ENCODE peak calls at places on chromosomes 6 and 20, in eight cellular contexts. One of them, this sample, is unnamed. For H3K36me3, the result is how much of the 10 kb centered on the place peaks cover.

GRCh38 chr6:111870054-111870750 is 3.0 kb downstream of the FYN start:
- DNase-seq in PC-3: no peak
- DNase-seq in body of pancreas: no peak
- DNase-seq in H1: no peak
- DNase-seq in Panc1: no peak
- DNase-seq in endothelial cell of umbilical vein: no peak
- DNase-seq in colonic mucosa: no peak
- DNase-seq in HepG2: peak
- DNase-seq in this sample: no peak

GRCh38 chr6:112015725-112016124 is 38.2 kb upstream of the CCN6 start:
- DNase-seq in PC-3: peak
- DNase-seq in body of pancreas: no peak
- DNase-seq in H1: no peak
- DNase-seq in Panc1: no peak
- DNase-seq in endothelial cell of umbilical vein: no peak
- DNase-seq in colonic mucosa: no peak
- DNase-seq in HepG2: no peak
- DNase-seq in this sample: no peak

GRCh38 chr6:16729183-16729696 is 32.0 kb downstream of the ATXN1 start:
- DNase-seq in PC-3: peak
- DNase-seq in body of pancreas: no peak
- DNase-seq in H1: no peak
- DNase-seq in Panc1: peak
- DNase-seq in endothelial cell of umbilical vein: peak
- DNase-seq in colonic mucosa: no peak
- DNase-seq in HepG2: peak
- DNase-seq in this sample: no peak

GRCh38 chr20:53666144-53666543 is 72.5 kb upstream of the ZNF217 start:
- DNase-seq in PC-3: no peak
- DNase-seq in body of pancreas: no peak
- DNase-seq in H1: no peak
- DNase-seq in Panc1: no peak
- DNase-seq in endothelial cell of umbilical vein: no peak
- DNase-seq in colonic mucosa: no peak
- DNase-seq in HepG2: no peak
- DNase-seq in this sample: no peak

GRCh38 chr6:14046476-14047068 is 71.0 kb upstream of the CD83 start:
- DNase-seq in PC-3: peak
- DNase-seq in body of pancreas: peak
- DNase-seq in H1: peak
- DNase-seq in Panc1: peak
- DNase-seq in endothelial cell of umbilical vein: peak
- DNase-seq in colonic mucosa: peak
- DNase-seq in HepG2: peak
- DNase-seq in this sample: peak

GRCh38 chr6:19879663-19880062 is 42.5 kb downstream of the ID4 start:
- DNase-seq in PC-3: peak
- DNase-seq in body of pancreas: no peak
- DNase-seq in H1: no peak
- DNase-seq in Panc1: no peak
- DNase-seq in endothelial cell of umbilical vein: no peak
- DNase-seq in colonic mucosa: no peak
- DNase-seq in HepG2: no peak
- DNase-seq in this sample: no peak

GRCh38 chr20:60055740-60056139 is 97.5 kb downstream of the CDH26 start:
- DNase-seq in PC-3: no peak
- DNase-seq in body of pancreas: peak
- DNase-seq in H1: no peak
- DNase-seq in Panc1: no peak
- DNase-seq in endothelial cell of umbilical vein: no peak
- DNase-seq in colonic mucosa: no peak
- DNase-seq in HepG2: no peak
- DNase-seq in this sample: peak

GRCh38 chr6:57040011-57040410 is 6.5 kb upstream of the KIAA1586 start:
- DNase-seq in PC-3: peak
- DNase-seq in body of pancreas: no peak
- DNase-seq in H1: no peak
- DNase-seq in Panc1: no peak
- DNase-seq in endothelial cell of umbilical vein: no peak
- DNase-seq in colonic mucosa: no peak
- DNase-seq in HepG2: no peak
- DNase-seq in this sample: no peak

GRCh38 chr20:41392295-41392694 is 25.7 kb upstream of the EMILIN3 start:
- DNase-seq in PC-3: no peak
- DNase-seq in body of pancreas: no peak
- DNase-seq in H1: no peak
- DNase-seq in Panc1: no peak
- DNase-seq in endothelial cell of umbilical vein: no peak
- DNase-seq in colonic mucosa: no peak
- DNase-seq in HepG2: no peak
- DNase-seq in this sample: no peak

GRCh38 chr6:43627008-43627825 is 1.8 kb downstream of the GTPBP2 start:
- DNase-seq in PC-3: peak
- DNase-seq in body of pancreas: peak
- DNase-seq in H1: no peak
- DNase-seq in Panc1: peak
- DNase-seq in endothelial cell of umbilical vein: peak
- DNase-seq in colonic mucosa: peak
- DNase-seq in HepG2: peak
- DNase-seq in this sample: peak

GRCh38 chr6:97240222-97240621 is 42.8 kb downstream of the MMS22L start:
- DNase-seq in PC-3: peak
- DNase-seq in body of pancreas: no peak
- DNase-seq in H1: no peak
- DNase-seq in Panc1: no peak
- DNase-seq in endothelial cell of umbilical vein: peak
- DNase-seq in colonic mucosa: no peak
- DNase-seq in HepG2: no peak
- DNase-seq in this sample: no peak

GRCh38 chr6:30490031-30490876 is 945 bp downstream of the HLA-E start:
- DNase-seq in PC-3: peak
- DNase-seq in body of pancreas: peak
- DNase-seq in H1: peak
- DNase-seq in Panc1: no peak
- DNase-seq in endothelial cell of umbilical vein: peak
- DNase-seq in colonic mucosa: peak
- DNase-seq in HepG2: no peak
- DNase-seq in this sample: peak

GRCh38 chr20:25013478-25014380 is 21.2 kb upstream of the APMAP start:
- DNase-seq in PC-3: no peak
- DNase-seq in body of pancreas: peak
- DNase-seq in H1: no peak
- DNase-seq in Panc1: no peak
- DNase-seq in endothelial cell of umbilical vein: no peak
- DNase-seq in colonic mucosa: no peak
- DNase-seq in HepG2: no peak
- DNase-seq in this sample: no peak

GRCh38 chr6:127971945-127972391 is 71.1 kb upstream of the THEMIS start:
- DNase-seq in PC-3: peak
- DNase-seq in body of pancreas: no peak
- DNase-seq in H1: no peak
- DNase-seq in Panc1: peak
- DNase-seq in endothelial cell of umbilical vein: peak
- DNase-seq in colonic mucosa: no peak
- DNase-seq in HepG2: peak
- DNase-seq in this sample: no peak

GRCh38 chr6:144653885-144654505 is 368.9 kb downstream of the UTRN start:
- DNase-seq in PC-3: no peak
- DNase-seq in body of pancreas: no peak
- DNase-seq in H1: no peak
- DNase-seq in Panc1: no peak
- DNase-seq in endothelial cell of umbilical vein: no peak
- DNase-seq in colonic mucosa: no peak
- DNase-seq in HepG2: peak
- DNase-seq in this sample: no peak

GRCh38 chr6:125994659-125995488 is 8.5 kb downstream of the TRMT11 start:
- DNase-seq in PC-3: no peak
- DNase-seq in body of pancreas: no peak
- DNase-seq in H1: no peak
- DNase-seq in Panc1: no peak
- DNase-seq in endothelial cell of umbilical vein: no peak
- DNase-seq in colonic mucosa: no peak
- DNase-seq in HepG2: no peak
- DNase-seq in this sample: no peak

GRCh38 chr20:1280421-1281102 is 14.5 kb downstream of the SNPH start:
- DNase-seq in PC-3: no peak
- DNase-seq in body of pancreas: no peak
- DNase-seq in H1: peak
- DNase-seq in Panc1: no peak
- DNase-seq in endothelial cell of umbilical vein: no peak
- DNase-seq in colonic mucosa: no peak
- DNase-seq in HepG2: no peak
- DNase-seq in this sample: no peak

DNA sequence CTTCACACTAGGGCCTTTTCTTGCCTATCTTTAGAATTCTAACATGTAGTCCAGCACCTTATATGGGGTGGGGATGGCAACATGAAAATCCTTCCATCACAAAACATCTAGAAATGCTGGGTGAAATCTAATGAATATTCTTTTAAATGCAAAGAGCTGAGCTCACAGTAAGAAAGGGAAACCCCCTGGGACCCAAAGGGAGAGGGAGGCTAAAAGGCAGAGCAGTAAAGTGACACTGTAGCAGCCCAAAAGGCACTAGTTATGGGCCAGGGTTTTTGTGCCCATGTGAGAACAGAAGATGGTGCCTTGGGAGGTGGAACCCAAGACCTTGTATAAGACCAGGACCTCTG is 66.7 kb downstream of the TRAM2 start:
- DNase-seq in PC-3: no peak
- DNase-seq in body of pancreas: no peak
- DNase-seq in H1: no peak
- DNase-seq in Panc1: no peak
- DNase-seq in endothelial cell of umbilical vein: no peak
- DNase-seq in colonic mucosa: no peak
- DNase-seq in HepG2: no peak
- DNase-seq in this sample: no peak
- H3K36me3 ChIP-seq in PC-3: under half
- H3K36me3 ChIP-seq in body of pancreas: under half
- H3K36me3 ChIP-seq in H1: under half
- H3K36me3 ChIP-seq in Panc1: under half
- H3K36me3 ChIP-seq in endothelial cell of umbilical vein: under half
- H3K36me3 ChIP-seq in colonic mucosa: under half
- H3K36me3 ChIP-seq in HepG2: half or more
- H3K36me3 ChIP-seq in this sample: under half

DNA sequence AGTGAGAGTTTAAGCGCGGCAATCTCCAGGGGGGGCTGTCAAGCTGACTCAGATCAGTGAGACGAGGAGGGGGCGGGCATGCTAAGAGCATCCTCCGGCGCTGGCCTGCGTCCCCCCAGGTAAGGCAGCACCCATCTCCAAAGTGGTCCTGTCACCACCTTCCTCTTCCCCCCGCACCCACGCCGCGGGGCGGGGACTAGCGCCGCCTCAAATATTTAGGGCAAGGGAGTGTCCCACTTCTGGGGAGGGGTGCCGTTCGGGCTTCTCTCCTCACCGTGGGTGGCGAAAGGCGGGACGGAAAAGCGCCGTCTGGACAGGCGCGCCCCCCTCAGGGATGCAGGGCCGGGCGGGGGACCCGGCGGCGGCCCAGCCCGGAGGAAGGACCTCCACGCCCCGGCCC is 366 bp upstream of the TOX2 start:
- DNase-seq in PC-3: no peak
- DNase-seq in body of pancreas: no peak
- DNase-seq in H1: no peak
- DNase-seq in Panc1: no peak
- DNase-seq in endothelial cell of umbilical vein: no peak
- DNase-seq in colonic mucosa: no peak
- DNase-seq in HepG2: no peak
- DNase-seq in this sample: no peak
- H3K4me3 ChIP-seq in PC-3: peak
- H3K4me3 ChIP-seq in body of pancreas: no peak
- H3K4me3 ChIP-seq in H1: peak
- H3K4me3 ChIP-seq in Panc1: peak
- H3K4me3 ChIP-seq in endothelial cell of umbilical vein: peak
- H3K4me3 ChIP-seq in colonic mucosa: peak
- H3K4me3 ChIP-seq in HepG2: no peak
- H3K4me3 ChIP-seq in this sample: peak

GRCh38 chr6:26459023-26459810 is 1.5 kb downstream of the BTN2A1 start:
- DNase-seq in PC-3: no peak
- DNase-seq in body of pancreas: no peak
- DNase-seq in H1: no peak
- DNase-seq in Panc1: no peak
- DNase-seq in endothelial cell of umbilical vein: no peak
- DNase-seq in colonic mucosa: no peak
- DNase-seq in HepG2: no peak
- DNase-seq in this sample: no peak

GRCh38 chr6:26468829-26469228 is 11.1 kb downstream of the BTN2A1 start:
- DNase-seq in PC-3: no peak
- DNase-seq in body of pancreas: no peak
- DNase-seq in H1: no peak
- DNase-seq in Panc1: no peak
- DNase-seq in endothelial cell of umbilical vein: no peak
- DNase-seq in colonic mucosa: no peak
- DNase-seq in HepG2: no peak
- DNase-seq in this sample: no peak

GRCh38 chr6:26465776-26466175 is 8.0 kb downstream of the BTN2A1 start:
- DNase-seq in PC-3: no peak
- DNase-seq in body of pancreas: no peak
- DNase-seq in H1: no peak
- DNase-seq in Panc1: no peak
- DNase-seq in endothelial cell of umbilical vein: no peak
- DNase-seq in colonic mucosa: no peak
- DNase-seq in HepG2: no peak
- DNase-seq in this sample: no peak

GRCh38 chr6:26464416-26465131 is 6.8 kb downstream of the BTN2A1 start:
- DNase-seq in PC-3: no peak
- DNase-seq in body of pancreas: no peak
- DNase-seq in H1: no peak
- DNase-seq in Panc1: no peak
- DNase-seq in endothelial cell of umbilical vein: no peak
- DNase-seq in colonic mucosa: no peak
- DNase-seq in HepG2: no peak
- DNase-seq in this sample: no peak

GRCh38 chr6:26464014-26464413 is 6.3 kb downstream of the BTN2A1 start:
- DNase-seq in PC-3: no peak
- DNase-seq in body of pancreas: no peak
- DNase-seq in H1: no peak
- DNase-seq in Panc1: no peak
- DNase-seq in endothelial cell of umbilical vein: peak
- DNase-seq in colonic mucosa: no peak
- DNase-seq in HepG2: no peak
- DNase-seq in this sample: no peak
- H3K36me3 ChIP-seq in PC-3: half or more
- H3K36me3 ChIP-seq in body of pancreas: under half
- H3K36me3 ChIP-seq in H1: under half
- H3K36me3 ChIP-seq in Panc1: under half
- H3K36me3 ChIP-seq in endothelial cell of umbilical vein: under half
- H3K36me3 ChIP-seq in colonic mucosa: under half
- H3K36me3 ChIP-seq in HepG2: under half
- H3K36me3 ChIP-seq in this sample: under half

GRCh38 chr6:37005827-37006514 is 516 bp downstream of the FGD2 start:
- DNase-seq in PC-3: no peak
- DNase-seq in body of pancreas: no peak
- DNase-seq in H1: no peak
- DNase-seq in Panc1: no peak
- DNase-seq in endothelial cell of umbilical vein: no peak
- DNase-seq in colonic mucosa: no peak
- DNase-seq in HepG2: no peak
- DNase-seq in this sample: no peak
- H3K4me3 ChIP-seq in PC-3: no peak
- H3K4me3 ChIP-seq in body of pancreas: no peak
- H3K4me3 ChIP-seq in H1: no peak
- H3K4me3 ChIP-seq in Panc1: no peak
- H3K4me3 ChIP-seq in endothelial cell of umbilical vein: no peak
- H3K4me3 ChIP-seq in colonic mucosa: peak
- H3K4me3 ChIP-seq in HepG2: no peak
- H3K4me3 ChIP-seq in this sample: peak

This sample was measured in lung.